ENCODE peak calls at places on chromosome 21, in four cellular contexts. S is foreskin keratinocyte, T is left ventricle myocardium inferior, C is RCC 7860. G is an unnamed sample.

GRCh38 chr21:42097274-42097673 is 26.2 kb downstream of the UMODL1 start:
- DNase-seq in S (no peak), T (no peak), C (no peak), G (no peak)

GRCh38 chr21:46037338-46038325 is 56.1 kb downstream of the COL6A1 start:
- DNase-seq in S (no peak), T (no peak), C (no peak), G (no peak)

GRCh38 chr21:38768385-38769071 is 37.2 kb upstream of the ETS2 start:
- DNase-seq in S (no peak), T (no peak), C (peak; percentile 37), G (no peak)

GRCh38 chr21:44867999-44868700 is 5.3 kb downstream of the PTTG1IP start:
- DNase-seq in S (no peak), T (no peak), C (no peak), G (no peak)

GRCh38 chr21:37483776-37484175 is 117.2 kb downstream of the DYRK1A start:
- DNase-seq in S (no peak), T (no peak), C (no peak), G (no peak)

GRCh38 chr21:43913928-43914327 is 48.9 kb downstream of the AGPAT3 start:
- DNase-seq in S (no peak), T (no peak), C (no peak), G (no peak)

GRCh38 chr21:19704832-19705231 is 1293.4 kb upstream of the NCAM2 start:
- DNase-seq in S (no peak), T (no peak), C (no peak), G (no peak)

GRCh38 chr21:32826317-32827167 is 55.0 kb upstream of the PAXBP1 start:
- DNase-seq in S (peak; percentile 19), T (no peak), C (peak; percentile 34), G (no peak)

GRCh38 chr21:45853703-45854342 is 127.7 kb upstream of the COL6A1 start:
- DNase-seq in S (peak; percentile 52), T (no peak), C (no peak), G (no peak)

G was measured in tibial artery.